ENCODE peak calls at places on chromosomes 5 and 9, in eight cellular contexts. E is CD8-positive, alpha-beta memory T cell; K is globus pallidus; G is Calu3; P is NCI-H1092; V is NCI-H187 treated with DMSO at 0.1 percent for 48 hours; B is lung; C is neural crest cell. T is an unnamed sample.

GRCh38 chr5:151682751-151683331 is 3.9 kb downstream of the SPARC start:
- DNase-seq in C (no peak), E (no peak), G (no peak), B (no peak), P (no peak), V (no peak), K (peak; percentile 63), T (no peak)

GRCh38 chr9:134913713-134914500 is 3.8 kb downstream of the FCN1 start:
- DNase-seq in G (no peak), V (no peak), K (no peak), C (no peak), B (no peak), E (no peak), P (no peak), T (no peak)

GRCh38 chr9:112174223-112174964 is 703 bp downstream of the SUSD1 start:
- DNase-seq in C (peak; percentile 29), V (no peak), K (no peak), B (peak; percentile 70), G (peak; percentile 70), P (peak; percentile 10), E (peak; percentile 84), T (peak; percentile 18)

GRCh38 chr9:137320555-137321384 is 18.7 kb upstream of the NRARP start:
- DNase-seq in V (no peak), B (no peak), P (no peak), G (no peak), K (no peak), C (no peak), E (no peak), T (no peak)

GRCh38 chr9:16039988-16040761 is 487.3 kb downstream of the CCDC171 start:
- DNase-seq in B (no peak), K (no peak), C (no peak), G (peak; percentile 12), E (no peak), V (no peak), P (no peak), T (peak; percentile 59)

GRCh38 chr9:136572003-136572595 is 26.3 kb upstream of the NOTCH1 start:
- DNase-seq in P (no peak), G (peak; percentile 15), V (no peak), E (no peak), C (peak; percentile 57), B (no peak), K (no peak), T (peak; percentile 70)

GRCh38 chr5:98723061-98723460 is 50.4 kb upstream of the RGMB start:
- DNase-seq in E (no peak), P (no peak), C (no peak), B (no peak), G (no peak), K (no peak), V (no peak), T (no peak)

GRCh38 chr9:602716-603115 is 238.8 kb upstream of the DMRT1 start:
- DNase-seq in B (no peak), E (no peak), C (no peak), G (no peak), P (no peak), K (no peak), V (no peak), T (no peak)

GRCh38 chr9:86353591-86354047 is 591 bp downstream of the TUT7 start:
- DNase-seq in V (no peak), E (no peak), P (no peak), K (peak; percentile 16), B (peak; percentile 36), C (no peak), G (peak; percentile 34), T (no peak)

GRCh38 chr9:35415769-35416427 is 74.0 kb upstream of the RUSC2 start:
- DNase-seq in P (no peak), G (peak; percentile 3), K (no peak), V (no peak), C (no peak), E (no peak), B (no peak), T (no peak)

GRCh38 chr5:147673276-147673675 is 109.3 kb downstream of the JAKMIP2 start:
- DNase-seq in P (peak; percentile 81), C (no peak), G (no peak), K (peak; percentile 44), B (no peak), E (no peak), V (no peak), T (no peak)

GRCh38 chr5:41748631-41749030 is 121.6 kb downstream of the OXCT1 start:
- DNase-seq in V (no peak), G (no peak), B (no peak), P (no peak), E (no peak), K (no peak), C (no peak), T (peak; percentile 78)

GRCh38 chr9:137724114-137724445 is 105.3 kb downstream of the EHMT1 start:
- DNase-seq in P (no peak), B (no peak), E (no peak), C (no peak), V (no peak), K (no peak), G (no peak), T (peak; percentile 19)

GRCh38 chr5:42423285-42424152 is at the start of gene GHR:
- DNase-seq in B (peak; percentile 77), E (no peak), G (peak; percentile 77), K (peak; percentile 83), V (peak; percentile 50), P (peak; percentile 3), C (peak; percentile 73), T (peak; percentile 86)

GRCh38 chr9:114400219-114400618 is 12.4 kb upstream of the AKNA start:
- DNase-seq in B (no peak), K (no peak), P (no peak), E (no peak), G (no peak), V (no peak), C (no peak), T (no peak)

GRCh38 chr5:96997265-96997859 is 61.5 kb downstream of the LNPEP start:
- DNase-seq in C (no peak), B (no peak), E (no peak), P (no peak), G (peak; percentile 13), K (peak; percentile 63), V (no peak), T (peak; percentile 38)

GRCh38 chr9:14957054-14957453 is 46.8 kb upstream of the FREM1 start:
- DNase-seq in K (no peak), V (no peak), C (no peak), P (no peak), B (no peak), E (no peak), G (no peak), T (no peak)

GRCh38 chr9:21965401-21965951 is 28.7 kb downstream of the CDKN2A start:
- DNase-seq in G (peak; percentile 73), V (no peak), K (no peak), B (peak; percentile 40), E (peak; percentile 53), P (no peak), C (peak; percentile 51), T (peak; percentile 65)